ENCODE peak calls at places on chromosomes 7 and 10, in six cellular contexts. O is epithelial cell of esophagus, H is thoracic aorta, I is stomach, U is fibroblast of mammary gland, E is sigmoid colon. V is an unnamed sample.

GRCh38 chr7:12814797-12815196 is 127.4 kb downstream of the ARL4A start:
- DNase-seq in E (no peak), H (no peak), I (no peak), U (no peak), O (peak; percentile 22), V (no peak)

GRCh38 chr10:86085686-86086085 is 280.9 kb downstream of the GRID1 start:
- DNase-seq in E (peak; percentile 37), H (no peak), I (peak; percentile 7), O (no peak), U (no peak), V (no peak)

GRCh38 chr7:13179775-13180448 is 492.5 kb downstream of the ARL4A start:
- DNase-seq in H (no peak), O (no peak), U (peak; percentile 4), E (no peak), I (no peak), V (no peak)

GRCh38 chr10:103941801-103942200 is 23.8 kb upstream of the STN1 start:
- DNase-seq in U (no peak), E (no peak), I (no peak), H (no peak), O (peak; percentile 96), V (no peak)

GRCh38 chr7:105261689-105262088 is 127.0 kb downstream of the SRPK2 start:
- DNase-seq in U (peak; percentile 56), I (no peak), H (no peak), E (no peak), O (peak; percentile 54), V (no peak)

GRCh38 chr7:122674502-122674901 is 24.4 kb downstream of the RNF133 start:
- DNase-seq in O (no peak), H (no peak), I (peak; percentile 55), U (peak; percentile 88), E (no peak), V (peak; percentile 57)

GRCh38 chr7:149196151-149196704 is 882 bp downstream of the ZNF282 start:
- DNase-seq in U (no peak), I (no peak), E (peak; percentile 53), H (no peak), O (peak; percentile 15), V (no peak)

GRCh38 chr10:131729938-131730660 is 170.7 kb upstream of the PPP2R2D start:
- DNase-seq in I (peak; percentile 21), E (peak; percentile 50), U (no peak), H (no peak), O (no peak), V (no peak)

GRCh38 chr10:101845903-101846302 is 2.3 kb upstream of the KCNIP2 start:
- DNase-seq in U (no peak), I (no peak), E (no peak), O (no peak), H (no peak), V (no peak)

GRCh38 chr7:42192851-42193456 is 44.1 kb downstream of the GLI3 start:
- DNase-seq in U (no peak), E (no peak), O (peak; percentile 36), H (no peak), I (no peak), V (no peak)

GRCh38 chr10:90652519-90652918 is 205.3 kb downstream of the HTR7 start:
- DNase-seq in O (peak; percentile 58), H (no peak), E (no peak), I (no peak), U (peak; percentile 35), V (peak; percentile 6)

GRCh38 chr7:13017881-13018280 is 330.4 kb downstream of the ARL4A start:
- DNase-seq in U (peak; percentile 21), E (no peak), H (no peak), I (no peak), O (peak; percentile 21), V (no peak)

GRCh38 chr7:37216156-37216839 is 232.4 kb downstream of the ELMO1 start:
- DNase-seq in E (no peak), H (no peak), I (no peak), O (no peak), U (peak; percentile 60), V (no peak)

GRCh38 chr7:110442386-110442837 is 648.5 kb upstream of the LRRN3 start:
- DNase-seq in I (peak; percentile 31), U (no peak), H (no peak), O (peak; percentile 74), E (no peak), V (peak; percentile 20)

GRCh38 chr10:71266918-71267442 is 52.1 kb upstream of the SLC29A3 start:
- DNase-seq in I (no peak), H (no peak), E (no peak), U (peak; percentile 25), O (no peak), V (no peak)

DNA sequence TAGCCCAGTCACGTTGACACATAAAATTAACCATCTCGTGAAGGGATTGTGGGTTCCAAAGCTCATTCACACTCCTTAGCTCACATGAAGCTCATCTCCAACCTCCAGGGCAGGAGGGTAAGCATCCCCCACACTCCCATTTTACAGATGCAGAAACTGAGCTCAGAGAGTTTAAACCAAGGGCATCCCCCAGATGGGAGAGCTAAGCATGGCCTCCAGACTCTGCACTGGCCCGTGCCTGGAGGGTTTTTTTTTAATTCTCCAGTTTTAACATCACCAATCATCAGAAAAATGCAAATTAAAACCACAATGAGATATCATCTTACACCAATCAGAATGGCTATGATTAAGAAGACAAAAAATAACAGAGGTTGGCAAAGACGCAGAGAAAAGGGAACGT is 53.3 kb upstream of the TCF7L2 start:
- DNase-seq in I (no peak), O (no peak), H (no peak), U (no peak), E (no peak), V (no peak)
- H3K4me3 ChIP-seq in I (no peak overlapping the region), O (no peak overlapping the region), H (no peak overlapping the region), U (no peak overlapping the region), E (no peak overlapping the region), V (no peak overlapping the region)

GRCh38 chr10:88131561-88132139 is 268.2 kb downstream of the PTEN start:
- DNase-seq in I (peak; percentile 94), H (peak; percentile 25), E (no peak), O (peak; percentile 89), U (peak; percentile 49), V (peak; percentile 60)
- TF ChIP-seq CTCF in I (no peak), H (peak; percentile 52), E (no peak), O (peak; percentile 67), U (no peak), V (peak; percentile 23)

DNA sequence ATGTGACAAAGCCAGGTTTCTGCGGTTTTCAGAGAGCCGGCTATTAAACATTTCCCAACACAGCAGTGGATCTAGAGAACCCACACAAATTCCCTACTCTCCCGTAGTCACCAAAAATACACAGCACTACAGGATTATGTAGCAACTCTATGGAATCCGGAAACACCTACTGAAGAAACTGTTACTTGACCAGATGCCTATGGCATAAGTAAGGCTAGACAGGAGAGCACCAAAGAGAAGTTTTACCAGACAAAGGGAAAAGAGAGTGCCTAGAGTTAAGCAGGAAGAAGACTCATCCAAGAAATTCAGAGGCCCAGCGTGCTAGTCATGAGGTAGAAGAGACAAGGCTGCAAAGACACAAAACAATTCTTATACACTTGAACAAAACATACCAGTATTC is 321.1 kb downstream of the PARD3 start:
- DNase-seq in E (no peak), I (no peak), H (no peak), U (peak; percentile 65), O (peak; percentile 89), V (no peak)
- H3K4me3 ChIP-seq in E (no peak overlapping the region), I (no peak overlapping the region), H (no peak overlapping the region), U (no peak overlapping the region), O (no peak overlapping the region), V (no peak overlapping the region)

GRCh38 chr10:22251751-22252285 is 34.0 kb upstream of the EBLN1 start:
- DNase-seq in O (peak; percentile 37), U (peak; percentile 49), H (no peak), I (peak; percentile 49), E (peak; percentile 79), V (peak; percentile 57)
- TF ChIP-seq CTCF in O (no peak), U (no peak), H (no peak), I (no peak), E (no peak), V (no peak)

GRCh38 chr7:45631569-45631968 is 57.4 kb downstream of the ADCY1 start:
- DNase-seq in H (no peak), U (no peak), I (no peak), E (no peak), O (no peak), V (no peak)
- H3K4me3 ChIP-seq in H (no peak overlapping the region), U (no peak overlapping the region), I (no peak overlapping the region), E (no peak overlapping the region), O (no peak overlapping the region), V (no peak overlapping the region)

DNA sequence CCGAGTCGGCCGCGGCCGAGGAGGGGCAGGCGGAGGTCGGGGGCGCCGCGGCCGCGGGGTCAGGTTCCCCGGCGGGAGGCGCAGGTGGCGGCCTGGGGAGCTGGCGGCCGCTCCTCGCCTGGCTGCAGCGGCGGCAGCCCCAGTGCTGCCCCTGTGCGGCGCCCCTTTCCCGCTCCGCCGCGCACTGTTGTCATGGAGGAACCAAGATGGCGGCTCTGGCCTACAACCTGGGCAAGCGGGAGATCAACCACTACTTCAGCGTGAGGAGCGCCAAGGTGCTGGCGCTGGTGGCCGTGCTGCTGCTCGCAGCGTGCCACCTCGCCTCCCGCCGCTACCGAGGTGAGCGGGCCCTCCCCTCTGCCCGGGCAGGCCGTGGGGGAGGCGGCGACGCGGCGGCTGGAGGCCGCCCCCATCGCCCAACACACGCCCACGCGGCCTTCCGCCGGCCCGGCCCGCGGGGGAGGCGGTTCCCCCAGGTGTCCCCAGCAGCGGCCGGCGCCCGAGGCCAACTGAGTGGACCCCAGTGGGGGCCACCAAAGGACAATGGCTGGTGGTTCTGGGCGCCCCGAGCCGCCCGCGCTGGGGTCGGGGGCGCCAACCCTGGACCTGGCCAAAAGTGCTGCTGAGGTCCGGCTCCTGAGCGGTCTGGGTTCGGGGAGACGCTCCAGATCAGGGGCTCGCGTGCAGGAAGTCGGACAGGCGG is 421 bp downstream of the CASD1 start:
- DNase-seq in I (peak; percentile 72), U (peak; percentile 53), O (peak; percentile 57), H (no peak), E (peak; percentile 77), V (peak; percentile 70)
- TF ChIP-seq CTCF in I (no peak), U (no peak), O (no peak), H (no peak), E (no peak), V (no peak)

GRCh38 chr10:29921071-29921446 is 138.3 kb downstream of the JCAD start:
- DNase-seq in H (no peak), O (peak; percentile 37), U (no peak), E (no peak), I (no peak), V (no peak)
- H3K4me3 ChIP-seq in H (peak overlapping the region; percentile 50), O (no peak overlapping the region), U (no peak overlapping the region), E (no peak overlapping the region), I (no peak overlapping the region), V (no peak overlapping the region)

GRCh38 chr7:156585926-156586325 is 54.6 kb upstream of the RNF32 start:
- DNase-seq in U (no peak), O (no peak), E (no peak), H (no peak), I (no peak), V (no peak)

GRCh38 chr7:156580036-156580435 is 60.5 kb upstream of the RNF32 start:
- DNase-seq in E (no peak), H (no peak), I (no peak), U (no peak), O (no peak), V (no peak)

GRCh38 chr7:156579566-156579965 is 61.0 kb upstream of the RNF32 start:
- DNase-seq in H (no peak), I (no peak), E (no peak), O (no peak), U (no peak), V (no peak)

GRCh38 chr7:156585025-156585648 is 55.4 kb upstream of the RNF32 start:
- DNase-seq in I (no peak), O (no peak), E (no peak), U (no peak), H (no peak), V (no peak)

GRCh38 chr7:156582591-156583123 is 57.9 kb upstream of the RNF32 start:
- DNase-seq in O (no peak), E (no peak), H (no peak), I (no peak), U (no peak), V (no peak)
- TF ChIP-seq CTCF in O (no peak), E (no peak), H (no peak), I (no peak), U (no peak), V (no peak)

V was measured in adrenal gland.